ENCODE peak calls at places on chromosomes 4 and X, in six cellular contexts. X is activated CD8-positive, alpha-beta memory T cell treated with anti-CD3 and anti-CD28 coated beads for 4 hours; O is IMR-90; L is Calu3; F is stimulated activated CD4-positive, alpha-beta T cell treated with anti-CD3 and anti-CD28 coated beads, Interleukin-1b, Interleukin-23, amount 100 ng/mL, for 1 hour; K is EL. S is an unnamed sample.

GRCh38 chrX:57822398-57822797 is 87.9 kb downstream of the ZXDA start:
- DNase-seq in X (no peak), O (no peak), L (no peak), F (no peak), K (no peak), S (no peak)

GRCh38 chrX:149630681-149631292 is 805 bp downstream of the TMEM185A start:
- DNase-seq in X (no peak), O (peak), L (peak), F (no peak), K (peak), S (no peak)

GRCh38 chr4:70183168-70183939 is 12.2 kb upstream of the ODAM start:
- DNase-seq in X (no peak), O (peak), L (peak), F (no peak), K (peak), S (no peak)

GRCh38 chr4:5895287-5895686 is 2.4 kb upstream of the CRMP1 start:
- DNase-seq in X (no peak), O (peak), L (no peak), F (no peak), K (no peak), S (no peak)

GRCh38 chr4:81366786-81367185 is 104.9 kb downstream of the RASGEF1B start:
- DNase-seq in X (no peak), O (no peak), L (no peak), F (no peak), K (no peak), S (no peak)

GRCh38 chrX:114344756-114345155 is 239.1 kb upstream of the HTR2C start:
- DNase-seq in X (no peak), O (peak), L (no peak), F (no peak), K (peak), S (no peak)

GRCh38 chr4:113586072-113586471 is 175.5 kb downstream of the CAMK2D start:
- DNase-seq in X (no peak), O (no peak), L (no peak), F (no peak), K (no peak), S (no peak)

GRCh38 chr4:149980941-149981340 is 97.3 kb upstream of the DCLK2 start:
- DNase-seq in X (no peak), O (peak), L (peak), F (peak), K (peak), S (no peak)

GRCh38 chr4:112060212-112060611 is 85.0 kb upstream of the FAM241A start:
- DNase-seq in X (no peak), O (peak), L (peak), F (no peak), K (peak), S (no peak)

S was measured in activated CD4-positive, CD25-positive, alpha-beta regulatory T cell treated with anti-CD3 and anti-CD28 coated beads, Interleukin-2, amount 50 U/mL, for 16 hours.